ENCODE peak calls at places on chromosomes 16 and 17, in seven cellular contexts. Z is AG10803, N is upper lobe of right lung, D is brain microvascular endothelial cell, T is PC-9, M is cardiac muscle cell, K is esophagus squamous epithelium. A is an unnamed sample.

GRCh38 chr16:17945080-17945601 is 391.4 kb downstream of the NPIPA8 start:
- DNase-seq in T (no peak), K (no peak), N (no peak), D (no peak), M (no peak), Z (peak), A (no peak)

GRCh38 chr17:2926019-2926650 is 129.9 kb downstream of the RAP1GAP2 start:
- DNase-seq in D (no peak), Z (no peak), T (peak), M (no peak), N (no peak), K (no peak), A (no peak)

GRCh38 chr16:2973605-2974318 is 4.6 kb downstream of the PAQR4 start:
- DNase-seq in N (no peak), M (no peak), Z (no peak), T (no peak), K (no peak), D (no peak), A (no peak)

GRCh38 chr16:65936096-65936495 is 430.4 kb upstream of the CDH5 start:
- DNase-seq in D (no peak), M (no peak), K (no peak), Z (no peak), N (no peak), T (no peak), A (no peak)

GRCh38 chr17:48594412-48595106 is 980 bp upstream of the HOXB5 start:
- DNase-seq in K (no peak), Z (no peak), D (no peak), M (no peak), T (no peak), N (no peak), A (no peak)

GRCh38 chr17:16945513-16946201 is 26.3 kb downstream of the TNFRSF13B start:
- DNase-seq in D (no peak), M (peak), K (no peak), Z (no peak), N (no peak), T (no peak), A (peak)

GRCh38 chr17:50781167-50781566 is 13.8 kb upstream of the ANKRD40CL start:
- DNase-seq in N (no peak), T (no peak), K (no peak), M (no peak), D (no peak), Z (no peak), A (no peak)

GRCh38 chr17:10583834-10584233 is 34.4 kb upstream of the MYH2 start:
- DNase-seq in Z (no peak), N (no peak), M (no peak), T (no peak), K (no peak), D (no peak), A (no peak)

GRCh38 chr17:73091770-73092517 is 544 bp downstream of the SLC39A11 start:
- DNase-seq in D (no peak), K (no peak), T (peak), M (peak), N (no peak), Z (no peak), A (peak)

GRCh38 chr16:1057252-1057932 is 15.2 kb upstream of the SSTR5 start:
- DNase-seq in K (no peak), T (peak), M (peak), D (no peak), Z (no peak), N (no peak), A (peak)

GRCh38 chr16:81616321-81617020 is 162.6 kb upstream of the PLCG2 start:
- DNase-seq in K (peak), Z (peak), D (peak), T (no peak), M (peak), N (peak), A (no peak)

GRCh38 chr17:30091771-30092170 is 24.8 kb upstream of the NSRP1 start:
- DNase-seq in T (no peak), D (peak), M (no peak), Z (peak), N (no peak), K (no peak), A (no peak)

GRCh38 chr16:85170066-85171003 is 58.1 kb upstream of the CIBAR2 start:
- DNase-seq in M (no peak), Z (no peak), K (no peak), N (no peak), T (no peak), D (no peak), A (no peak)

GRCh38 chr17:21345236-21345635 is 30.9 kb upstream of the KCNJ12 start:
- DNase-seq in D (no peak), N (peak), K (no peak), M (no peak), Z (no peak), T (no peak), A (no peak)

GRCh38 chr16:67995423-67995822 is 3.9 kb downstream of the DPEP2 start:
- DNase-seq in Z (no peak), M (no peak), N (no peak), K (no peak), D (no peak), T (no peak), A (no peak)

GRCh38 chr16:3523281-3523680 is 22.5 kb downstream of the CLUAP1 start:
- DNase-seq in N (no peak), T (no peak), K (no peak), M (no peak), Z (no peak), D (no peak), A (no peak)

GRCh38 chr16:82072313-82072712 is 37.3 kb downstream of the HSD17B2 start:
- DNase-seq in Z (no peak), T (no peak), M (no peak), K (no peak), N (no peak), D (no peak), A (no peak)

GRCh38 chr16:1740781-1741490 is 30.4 kb downstream of the NME3 start:
- DNase-seq in D (no peak), Z (no peak), T (no peak), M (no peak), N (no peak), K (no peak), A (no peak)

GRCh38 chr17:49342575-49342936 is 19.5 kb downstream of the ZNF652 start:
- DNase-seq in N (no peak), M (no peak), K (no peak), D (no peak), T (no peak), Z (no peak), A (no peak)

GRCh38 chr16:54070944-54071343 is 215.6 kb downstream of the IRX3 start:
- DNase-seq in T (no peak), N (no peak), M (no peak), D (no peak), K (no peak), Z (no peak), A (no peak)

GRCh38 chr17:38572665-38573365 is 32.9 kb downstream of the SRCIN1 start:
- DNase-seq in T (peak), N (no peak), Z (no peak), M (peak), K (no peak), D (no peak), A (peak)

GRCh38 chr17:57895382-57896060 is 45.7 kb upstream of the MRPS23 start:
- DNase-seq in N (peak), Z (peak), M (no peak), D (no peak), T (no peak), K (no peak), A (no peak)

GRCh38 chr17:44653384-44653783 is 2.9 kb upstream of the MEIOC start:
- DNase-seq in K (no peak), M (no peak), T (no peak), N (no peak), D (no peak), Z (no peak), A (no peak)

GRCh38 chr16:5350118-5350517 is 252.5 kb upstream of the EEF2KMT start:
- DNase-seq in N (no peak), M (no peak), D (no peak), T (no peak), Z (no peak), K (no peak), A (peak)

GRCh38 chr16:51542856-51543510 is 391.9 kb upstream of the SALL1 start:
- DNase-seq in M (no peak), N (no peak), Z (no peak), K (no peak), D (no peak), T (no peak), A (peak)

GRCh38 chr17:9817086-9817485 is 4.8 kb downstream of the GSG1L2 start:
- DNase-seq in N (no peak), T (peak), Z (peak), K (no peak), D (no peak), M (peak), A (peak)

GRCh38 chr16:75351183-75351582 is 82.1 kb downstream of the CFDP1 start:
- DNase-seq in T (no peak), M (no peak), K (no peak), Z (peak), D (peak), N (no peak), A (no peak)

GRCh38 chr17:42050360-42051012 is at the start of gene C17orf113:
- DNase-seq in N (peak), M (peak), D (peak), Z (peak), K (no peak), T (peak), A (peak)

GRCh38 chr17:80615311-80615710 is 70.7 kb downstream of the RPTOR start:
- DNase-seq in Z (no peak), N (no peak), T (no peak), K (no peak), D (no peak), M (no peak), A (no peak)

GRCh38 chr17:39753514-39754160 is 15.9 kb downstream of the GRB7 start:
- DNase-seq in D (no peak), Z (no peak), T (peak), K (no peak), N (no peak), M (no peak), A (peak)

GRCh38 chr16:886084-886543 is 84.7 kb downstream of the LMF1 start:
- DNase-seq in K (no peak), M (peak), D (no peak), Z (no peak), N (no peak), T (no peak), A (peak)

GRCh38 chr17:16339959-16340358 is 13.3 kb downstream of the CENPV start:
- DNase-seq in N (no peak), M (no peak), K (no peak), D (no peak), T (no peak), Z (no peak), A (no peak)

GRCh38 chr16:53372942-53373871 is 61.1 kb upstream of the RBL2 start:
- DNase-seq in Z (no peak), T (peak), N (peak), D (no peak), K (no peak), M (peak), A (peak)

GRCh38 chr16:51773491-51773890 is 622.4 kb upstream of the SALL1 start:
- DNase-seq in N (no peak), T (no peak), D (no peak), Z (no peak), K (no peak), M (no peak), A (peak)

GRCh38 chr17:8186446-8186786 is 3.6 kb downstream of the BORCS6 start:
- DNase-seq in Z (no peak), T (no peak), N (no peak), K (no peak), D (no peak), M (no peak), A (no peak)

GRCh38 chr16:71367243-71367976 is 8.9 kb downstream of the CALB2 start:
- DNase-seq in Z (peak), D (peak), M (peak), K (no peak), T (peak), N (peak), A (peak)

GRCh38 chr17:76005263-76006149 is 4.9 kb downstream of the CDK3 start:
- DNase-seq in T (peak), D (peak), N (no peak), Z (peak), K (no peak), M (peak), A (peak)

DNA sequence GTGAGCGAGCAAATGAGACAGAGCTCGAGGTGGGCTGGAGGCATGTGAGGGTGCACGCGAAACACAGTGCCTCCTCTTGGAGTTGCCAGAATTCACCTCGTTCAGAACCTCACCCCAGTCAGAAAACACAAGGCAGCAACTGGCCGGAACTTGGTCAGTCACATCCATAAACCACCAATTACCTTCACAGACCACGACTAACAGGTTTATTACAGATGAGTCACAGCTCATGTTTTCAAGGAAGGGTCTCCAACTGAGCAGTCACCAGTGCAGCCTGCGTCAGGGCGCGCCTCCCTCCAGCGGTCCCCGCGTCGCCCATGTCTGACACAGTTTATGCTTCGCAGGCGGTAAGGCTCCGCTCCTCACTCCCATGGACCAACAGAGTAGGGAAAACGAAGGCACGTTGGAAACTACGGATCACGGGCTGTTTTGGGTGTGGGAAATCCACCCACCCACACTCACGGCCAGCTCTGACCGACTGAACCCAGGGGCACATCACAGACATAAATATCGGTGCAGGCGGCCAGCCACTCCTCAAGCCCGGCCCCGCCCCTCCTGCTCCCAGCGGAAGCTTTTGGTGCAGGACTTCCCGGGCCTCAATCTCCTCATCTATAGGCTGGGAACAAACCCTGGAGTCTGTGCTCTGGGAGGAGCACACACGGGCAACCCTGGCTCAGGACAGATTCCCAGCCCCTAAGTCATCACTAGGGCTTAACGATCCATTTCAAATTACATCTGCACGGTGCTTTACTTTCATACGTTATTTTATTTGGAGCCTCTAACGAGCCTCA is 126.2 kb downstream of the ZNF778 start:
- DNase-seq in N (peak), T (no peak), M (no peak), K (no peak), D (no peak), Z (peak), A (no peak)
- H3K4me3 ChIP-seq in N (no peak), T (no peak), M (no peak), K (no peak), D (no peak), Z (no peak), A (no peak)

GRCh38 chr17:78342438-78343098 is 17.3 kb downstream of the SOCS3 start:
- DNase-seq in K (no peak), Z (peak), D (peak), N (peak), M (no peak), T (peak), A (peak)
- H3K4me3 ChIP-seq in K (peak), Z (peak), D (peak), N (peak), M (no peak), T (peak), A (peak)

DNA sequence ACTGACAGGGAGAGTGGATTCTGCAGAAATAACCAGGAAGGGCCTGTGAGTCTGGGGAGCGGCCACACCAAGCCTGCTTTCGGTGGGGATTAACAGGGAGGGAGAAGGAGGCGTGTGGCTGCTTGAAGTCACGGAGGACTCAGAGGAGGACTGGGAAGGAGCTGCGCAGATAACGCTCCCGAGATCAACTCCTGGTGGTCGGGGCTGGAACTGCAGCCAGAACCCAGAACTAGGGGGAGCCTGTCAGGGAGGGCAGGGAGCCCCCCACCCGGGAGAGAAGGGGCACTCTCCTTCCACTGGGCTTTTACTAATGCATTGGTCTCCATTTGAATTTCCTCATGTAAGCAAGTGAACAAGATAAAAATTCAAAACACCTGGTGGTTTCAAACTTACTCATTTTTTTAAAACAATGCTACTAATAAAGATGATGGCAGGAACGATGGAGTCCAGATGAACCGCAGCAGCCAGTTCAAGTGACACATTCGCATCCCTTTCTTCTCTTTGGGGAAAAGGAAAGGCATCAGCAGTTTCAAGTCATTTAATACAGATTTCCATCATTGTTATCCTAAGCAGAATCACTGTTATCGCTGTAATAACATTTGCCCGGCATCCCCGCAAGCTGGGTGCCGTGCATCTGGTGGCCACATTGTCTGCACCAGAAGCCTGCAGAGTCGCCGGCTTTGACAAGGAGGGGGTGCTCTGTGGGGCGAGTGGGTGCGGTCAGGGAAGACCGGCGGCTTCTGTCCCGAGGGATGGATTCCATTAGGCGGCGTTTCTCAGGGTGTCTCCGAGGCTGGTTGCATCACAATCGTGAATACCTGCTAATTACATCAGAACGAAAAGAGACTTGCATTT is 183.0 kb downstream of the FOXL1 start:
- DNase-seq in D (peak), T (peak), K (no peak), M (peak), Z (peak), N (no peak), A (peak)
- H3K4me3 ChIP-seq in D (peak), T (no peak), K (no peak), M (no peak), Z (peak), N (no peak), A (peak)

GRCh38 chr16:88533381-88533831 is 36.8 kb upstream of the ZC3H18 start:
- DNase-seq in K (no peak), N (no peak), M (no peak), T (no peak), D (peak), Z (peak), A (peak)
- H3K4me3 ChIP-seq in K (peak), N (peak), M (no peak), T (no peak), D (peak), Z (peak), A (peak)

GRCh38 chr16:58048494-58048893 is 22.9 kb downstream of the MMP15 start:
- DNase-seq in D (no peak), K (no peak), N (no peak), M (no peak), T (no peak), Z (no peak), A (no peak)
- H3K4me3 ChIP-seq in D (no peak), K (no peak), N (no peak), M (no peak), T (no peak), Z (no peak), A (no peak)

GRCh38 chr17:31508310-31509094 is 117.0 kb downstream of the RAB11FIP4 start:
- DNase-seq in Z (no peak), K (no peak), N (no peak), T (no peak), M (peak), D (no peak), A (peak)
- H3K4me3 ChIP-seq in Z (no peak), K (no peak), N (peak), T (no peak), M (no peak), D (no peak), A (no peak)

A was measured in GM23338.